ENCODE peak calls at places on chromosomes 16 and 17, in six cellular contexts. Y is B cell; N is CD8-positive, alpha-beta T cell; B is mammary epithelial cell; E is breast epithelium; A is left ventricle myocardium inferior. V is an unnamed sample.

GRCh38 chr17:80860703-80861359 is 130.8 kb upstream of the CHMP6 start:
- DNase-seq in Y (no peak), N (no peak), B (no peak), E (no peak), A (no peak), V (no peak)

GRCh38 chr17:35914354-35914753 is 16.2 kb downstream of the RDM1 start:
- DNase-seq in Y (no peak), N (no peak), B (no peak), E (no peak), A (no peak), V (no peak)

GRCh38 chr17:34580685-34581445 is 1.5 kb downstream of the TMEM132E start:
- DNase-seq in Y (peak), N (no peak), B (no peak), E (peak), A (no peak), V (no peak)

GRCh38 chr17:51613255-51613654 is 352.9 kb downstream of the UTP18 start:
- DNase-seq in Y (no peak), N (no peak), B (no peak), E (no peak), A (no peak), V (no peak)

GRCh38 chr17:3656755-3657587 is 11.4 kb downstream of the TAX1BP3 start:
- DNase-seq in Y (no peak), N (no peak), B (no peak), E (no peak), A (no peak), V (no peak)

GRCh38 chr17:64262422-64263260 is at the start of gene TEX2:
- DNase-seq in Y (peak), N (peak), B (peak), E (peak), A (peak), V (peak)

GRCh38 chr17:7846063-7846735 is 8.7 kb upstream of the TMEM88 start:
- DNase-seq in Y (peak), N (no peak), B (no peak), E (peak), A (no peak), V (no peak)

GRCh38 chr17:58402679-58403078 is 14.7 kb downstream of the RNF43 start:
- DNase-seq in Y (no peak), N (no peak), B (peak), E (no peak), A (no peak), V (no peak)

GRCh38 chr17:7021993-7022778 is 664 bp upstream of the BCL6B start:
- DNase-seq in Y (peak), N (peak), B (no peak), E (peak), A (peak), V (peak)

GRCh38 chr16:75225092-75225491 is 6.3 kb downstream of the CTRB1 start:
- DNase-seq in Y (peak), N (no peak), B (no peak), E (no peak), A (no peak), V (no peak)

GRCh38 chr17:29784661-29785060 is 145.4 kb downstream of the SSH2 start:
- DNase-seq in Y (no peak), N (no peak), B (no peak), E (no peak), A (no peak), V (no peak)

GRCh38 chr17:76586741-76587487 is 1.3 kb upstream of the ST6GALNAC2 start:
- DNase-seq in Y (peak), N (no peak), B (peak), E (no peak), A (no peak), V (no peak)

GRCh38 chr16:4511441-4512082 is 27.0 kb downstream of the CDIP1 start:
- DNase-seq in Y (no peak), N (no peak), B (peak), E (no peak), A (peak), V (peak)
- TF ChIP-seq CTCF in Y (no peak), N (no peak), B (peak), E (peak), A (peak), V (peak)

GRCh38 chr17:9256361-9256943 is 235.1 kb downstream of the NTN1 start:
- DNase-seq in Y (peak), N (no peak), B (no peak), E (no peak), A (no peak), V (no peak)
- TF ChIP-seq CTCF in Y (peak), N (no peak), B (no peak), E (no peak), A (peak), V (no peak)

DNA sequence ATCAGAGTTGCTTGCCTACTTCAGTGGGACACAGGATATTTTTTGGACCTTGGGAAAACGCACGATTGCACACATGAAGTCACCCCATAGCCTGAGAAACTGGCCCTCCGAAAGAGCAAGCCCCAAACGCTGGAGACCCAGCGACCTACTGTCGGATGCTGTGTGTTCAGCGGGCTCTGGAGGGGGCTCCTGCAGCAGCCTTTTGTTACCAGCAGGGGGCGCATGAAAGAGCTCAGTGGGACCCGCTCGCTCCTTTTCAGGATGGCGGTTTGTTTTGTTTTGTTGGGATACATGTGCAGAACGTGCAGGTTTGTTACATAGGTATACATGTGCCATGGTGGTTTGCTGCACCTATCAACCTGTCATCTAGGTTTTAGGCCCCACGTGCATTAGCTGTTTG is 28.4 kb downstream of the MYH3 start:
- DNase-seq in Y (no peak), N (no peak), B (no peak), E (no peak), A (no peak), V (no peak)
- TF ChIP-seq CTCF in Y (peak), N (no peak), B (peak), E (no peak), A (no peak), V (peak)

GRCh38 chr17:48261297-48261880 is 153.8 kb downstream of the SNX11 start:
- DNase-seq in Y (no peak), N (no peak), B (no peak), E (no peak), A (no peak), V (no peak)

GRCh38 chr17:48258317-48258716 is 150.8 kb downstream of the SNX11 start:
- DNase-seq in Y (no peak), N (no peak), B (no peak), E (no peak), A (no peak), V (no peak)

GRCh38 chr17:48254896-48255295 is 147.3 kb downstream of the SNX11 start:
- DNase-seq in Y (no peak), N (no peak), B (no peak), E (no peak), A (no peak), V (no peak)

GRCh38 chr17:48262982-48263586 is 155.5 kb downstream of the SNX11 start:
- DNase-seq in Y (no peak), N (no peak), B (no peak), E (no peak), A (no peak), V (no peak)

DNA sequence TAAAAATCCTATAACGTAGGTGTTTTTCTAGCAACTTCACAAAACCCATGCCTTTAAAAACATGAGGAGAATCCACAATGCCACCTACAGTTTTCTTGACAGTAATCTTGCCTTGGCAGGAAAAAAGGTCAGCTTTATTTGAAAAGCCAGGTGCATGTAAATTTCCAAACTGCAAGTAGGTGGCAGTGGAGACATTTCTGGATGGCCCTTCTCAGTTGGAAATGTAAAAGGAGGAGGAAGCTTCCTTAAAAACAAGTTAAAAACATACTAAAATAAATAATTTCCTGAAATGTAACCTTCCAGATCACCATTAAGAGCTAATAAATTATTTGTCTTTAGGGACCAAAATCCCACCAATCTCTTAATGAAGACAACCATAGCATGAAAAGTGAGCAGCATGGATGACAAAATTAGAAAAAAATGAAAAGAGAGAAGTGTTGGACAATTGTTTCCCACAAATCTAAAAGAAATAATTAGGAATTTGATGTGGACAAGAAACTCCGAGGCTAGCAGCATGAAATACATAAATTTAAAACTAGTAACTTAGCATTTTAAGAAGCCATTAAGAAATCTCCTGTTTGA is 152.2 kb downstream of the SNX11 start:
- DNase-seq in Y (no peak), N (no peak), B (peak), E (no peak), A (no peak), V (no peak)
- TF ChIP-seq CTCF in Y (no peak), N (peak), B (peak), E (peak), A (peak), V (peak)

DNA sequence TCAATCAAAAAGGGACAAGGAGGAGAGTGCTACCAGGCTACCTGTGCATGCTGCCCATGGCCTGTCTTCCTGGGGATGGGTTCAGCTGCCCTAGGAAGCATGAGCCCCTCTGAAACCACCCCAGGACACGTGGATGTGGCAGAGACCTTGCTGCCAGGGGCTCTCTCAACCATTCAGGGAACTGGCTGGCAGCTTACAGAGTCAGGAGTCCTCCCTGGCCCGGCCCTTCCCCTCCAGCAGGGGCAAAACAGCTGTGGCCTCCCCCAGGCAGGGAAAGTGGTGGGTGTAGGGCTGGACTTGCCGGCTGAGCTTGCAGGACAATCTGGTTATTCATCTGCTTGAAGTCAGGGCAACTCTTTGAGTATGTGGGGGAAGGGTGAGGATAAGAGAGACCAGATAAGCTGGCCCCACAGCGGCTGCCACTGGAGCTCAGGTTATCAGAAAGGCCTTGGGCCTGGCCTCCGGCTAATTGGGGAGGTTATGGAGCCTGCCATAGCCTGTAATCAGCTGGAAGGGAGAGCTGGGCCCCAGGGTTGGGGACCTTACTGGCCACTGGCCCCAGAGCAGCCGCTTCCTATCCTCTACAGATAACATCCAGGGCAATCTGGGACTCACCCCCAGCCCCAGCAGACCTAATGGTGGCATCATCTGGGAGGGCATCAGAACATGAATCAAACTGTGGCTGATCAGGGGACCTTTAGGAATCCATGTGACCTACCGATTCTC is 5.6 kb upstream of the TBX2 start:
- DNase-seq in Y (no peak), N (no peak), B (no peak), E (no peak), A (no peak), V (no peak)
- TF ChIP-seq CTCF in Y (peak), N (no peak), B (no peak), E (no peak), A (no peak), V (peak)

DNA sequence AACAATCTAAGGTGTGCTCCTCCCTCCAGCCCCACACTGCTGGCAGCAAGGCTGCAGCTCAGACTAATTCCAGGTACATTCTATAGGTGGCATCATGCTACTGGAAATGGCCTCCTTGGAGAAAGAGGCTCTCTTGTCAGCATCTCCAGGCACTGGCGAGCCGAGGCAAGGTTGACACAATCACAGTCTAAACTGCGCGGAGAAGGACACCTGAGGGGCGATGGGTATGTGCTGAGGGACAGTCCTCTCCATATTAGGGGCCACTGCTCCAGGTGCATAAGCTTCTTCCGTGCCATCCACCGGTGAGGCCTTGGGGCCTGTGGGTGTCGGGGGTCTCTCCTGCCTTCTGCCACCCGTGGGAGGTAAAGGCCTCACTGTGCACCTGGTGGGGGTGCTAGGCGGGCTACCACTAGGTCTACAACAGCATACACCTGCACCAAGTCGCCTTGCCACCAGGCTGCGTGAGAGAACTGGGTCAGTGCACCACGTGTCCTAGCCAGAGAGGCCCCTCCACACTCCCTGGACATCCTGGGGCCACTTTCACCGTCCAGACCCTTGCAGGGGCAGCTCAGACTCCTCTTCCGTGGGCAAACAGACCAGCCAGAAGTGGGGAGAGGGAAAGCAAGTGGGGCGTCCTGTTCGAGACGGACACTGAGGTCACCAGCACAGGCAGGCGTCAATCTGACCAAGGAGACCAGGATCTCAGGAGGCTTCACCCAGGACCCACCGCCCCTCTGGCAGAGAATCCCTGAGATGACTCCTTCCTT is 12.1 kb upstream of the CBX8 start:
- DNase-seq in Y (no peak), N (no peak), B (peak), E (no peak), A (no peak), V (no peak)
- TF ChIP-seq CTCF in Y (no peak), N (no peak), B (peak), E (peak), A (peak), V (no peak)

GRCh38 chr16:5603836-5604235 is 506.2 kb upstream of the EEF2KMT start:
- DNase-seq in Y (no peak), N (no peak), B (no peak), E (no peak), A (no peak), V (no peak)

GRCh38 chr16:5605404-5605803 is 507.8 kb upstream of the EEF2KMT start:
- DNase-seq in Y (no peak), N (no peak), B (no peak), E (no peak), A (no peak), V (no peak)

GRCh38 chr16:5604770-5605169 is 507.2 kb upstream of the EEF2KMT start:
- DNase-seq in Y (no peak), N (no peak), B (no peak), E (no peak), A (no peak), V (no peak)

DNA sequence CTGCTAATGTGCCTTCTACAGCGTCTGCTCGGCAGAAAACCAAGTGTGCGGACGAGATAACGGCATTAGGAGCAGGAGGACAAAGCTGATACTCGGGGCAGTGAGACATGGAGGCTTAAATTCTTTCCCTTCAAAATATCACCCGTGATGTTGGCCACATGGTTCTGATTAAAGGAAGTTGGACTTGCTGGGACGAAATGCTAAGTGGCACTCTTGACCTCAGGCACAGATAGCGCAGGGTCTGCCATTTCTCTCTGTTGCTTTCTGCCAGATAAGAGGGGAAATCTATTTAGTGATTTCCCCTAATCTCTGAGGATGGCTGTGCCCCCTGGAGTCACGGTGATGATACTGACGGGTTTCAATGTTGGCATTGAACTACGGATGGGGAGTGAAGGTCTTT is 509.6 kb upstream of the EEF2KMT start:
- DNase-seq in Y (no peak), N (no peak), B (no peak), E (no peak), A (no peak), V (no peak)
- TF ChIP-seq CTCF in Y (no peak), N (no peak), B (no peak), E (no peak), A (no peak), V (no peak)

DNA sequence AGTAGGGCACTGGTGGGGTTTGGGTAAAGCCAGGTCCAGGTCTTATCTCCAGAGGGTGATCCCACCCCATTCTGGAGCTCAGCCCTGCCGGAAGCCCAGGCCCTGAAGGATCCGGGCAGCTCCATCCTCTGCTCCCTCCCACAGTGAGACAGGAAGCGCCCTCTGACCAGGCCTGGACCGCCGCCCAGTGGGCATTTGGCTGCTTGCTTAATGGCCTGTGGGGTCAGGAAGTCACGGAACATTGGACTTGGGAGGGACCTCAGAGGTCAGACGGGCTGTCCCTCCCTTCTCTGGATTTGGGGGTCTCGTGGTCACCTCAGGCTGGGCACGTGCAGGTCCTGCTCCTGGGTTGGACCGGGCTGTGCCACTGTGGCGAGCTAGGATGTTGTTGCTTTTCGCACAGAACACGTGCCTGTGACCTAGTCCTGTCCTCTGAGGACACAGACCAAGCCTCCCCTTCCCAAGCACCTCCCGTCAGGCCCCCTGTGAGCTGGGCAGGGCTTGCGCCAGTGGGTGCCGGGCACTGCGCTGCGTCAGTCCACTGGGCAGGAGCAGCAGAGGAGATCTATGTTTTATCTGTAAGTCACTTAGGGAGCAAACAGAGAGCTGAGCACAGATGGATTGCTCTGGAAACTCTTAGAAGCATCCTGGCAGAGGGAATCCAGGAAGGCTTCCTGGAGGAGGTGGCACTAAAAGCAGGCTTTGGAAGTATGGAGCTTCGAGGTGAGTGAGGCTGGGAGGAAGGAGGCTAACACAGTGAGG is 49.4 kb upstream of the GSE1 start:
- DNase-seq in Y (no peak), N (no peak), B (no peak), E (no peak), A (peak), V (no peak)
- TF ChIP-seq CTCF in Y (no peak), N (no peak), B (no peak), E (no peak), A (peak), V (peak)